ENCODE peak calls at places on chromosome 6, in four cellular contexts. O is DND-41; Z is gastroesophageal sphincter; N is activated CD8-positive, alpha-beta memory T cell treated with anti-CD3 and anti-CD28 coated beads, Interleukin-2, amount 10 ng/mL, durations not matched to agents 7 days and 5 days. J is an unnamed sample.
A peak's percentile ranks its signal among the peaks of the same experiment; 100 is the strongest.

GRCh38 chr6:117264487-117265424 is 602 bp upstream of the VGLL2 start:
- ATAC-seq in O (no peak), Z (peak; percentile 19), N (peak; percentile 39), J (peak; percentile 69)

GRCh38 chr6:149237464-149237863 is 80.0 kb upstream of the TAB2 start:
- ATAC-seq in O (no peak), Z (no peak), N (no peak), J (no peak)

GRCh38 chr6:150667977-150668716 is 68.5 kb downstream of the PLEKHG1 start:
- ATAC-seq in O (no peak), Z (peak; percentile 92), N (no peak), J (no peak)

GRCh38 chr6:143878272-143878760 is 14.0 kb downstream of the ZC2HC1B start:
- ATAC-seq in O (no peak), Z (no peak), N (no peak), J (no peak)

GRCh38 chr6:41135062-41135832 is 18.9 kb downstream of the TREML1 start:
- ATAC-seq in O (no peak), Z (no peak), N (no peak), J (no peak)

GRCh38 chr6:105492706-105493673 is 90.1 kb upstream of the PREP start:
- ATAC-seq in O (no peak), Z (no peak), N (peak; percentile 83), J (no peak)

GRCh38 chr6:130136803-130137202 is 85.9 kb downstream of the SAMD3 start:
- ATAC-seq in O (no peak), Z (no peak), N (no peak), J (no peak)

GRCh38 chr6:76439811-76440210 is 367.3 kb upstream of the IMPG1 start:
- ATAC-seq in O (no peak), Z (no peak), N (no peak), J (no peak)